ENCODE peak calls at places on chromosomes 7 and 10, in ten cellular contexts. L is tibial nerve, J is HCT116, S is esophagus squamous epithelium, N is upper lobe of left lung, P is testis, M is A549, Y is thyroid gland, G is adrenal gland, V is transverse colon. I is an unnamed sample.

GRCh38 chr7:129825005-129825553 is 127.7 kb downstream of the UBE2H start:
- DNase-seq in L (no peak), J (peak), S (peak), N (peak), P (peak), M (peak), Y (peak), G (peak), V (peak), I (peak)

GRCh38 chr7:85508642-85509429 is 322.0 kb upstream of the SEMA3D start:
- DNase-seq in L (no peak), J (no peak), S (no peak), N (no peak), P (no peak), M (no peak), Y (no peak), G (no peak), V (no peak), I (no peak)

GRCh38 chr10:4051011-4051407 is 266.0 kb upstream of the KLF6 start:
- DNase-seq in L (peak), J (no peak), S (no peak), N (no peak), P (peak), M (no peak), Y (no peak), G (peak), V (no peak), I (no peak)

GRCh38 chr7:73892003-73892975 is 31.3 kb downstream of the TMEM270 start:
- DNase-seq in L (no peak), J (no peak), S (no peak), N (no peak), P (peak), M (no peak), Y (peak), G (no peak), V (peak), I (peak)

GRCh38 chr7:153509763-153510162 is 542.4 kb upstream of the DPP6 start:
- DNase-seq in L (no peak), J (no peak), S (no peak), N (no peak), P (no peak), M (no peak), Y (no peak), G (no peak), V (no peak), I (peak)

GRCh38 chr10:11468126-11468742 is 143.2 kb downstream of the USP6NL start:
- DNase-seq in L (no peak), J (no peak), S (no peak), N (no peak), P (no peak), M (no peak), Y (no peak), G (no peak), V (no peak), I (no peak)

GRCh38 chr10:72954596-72955569 is at the start of gene PLA2G12B:
- DNase-seq in L (no peak), J (no peak), S (no peak), N (peak), P (no peak), M (no peak), Y (peak), G (no peak), V (peak), I (no peak)

GRCh38 chr7:52639126-52639525 is 396.3 kb upstream of the POM121L12 start:
- DNase-seq in L (no peak), J (no peak), S (no peak), N (no peak), P (no peak), M (no peak), Y (no peak), G (no peak), V (no peak), I (no peak)

GRCh38 chr10:123165445-123166072 is 11.4 kb downstream of the BUB3 start:
- DNase-seq in L (no peak), J (no peak), S (no peak), N (no peak), P (no peak), M (no peak), Y (no peak), G (no peak), V (no peak), I (no peak)

GRCh38 chr7:102471791-102472125 is 7.0 kb downstream of the POLR2J start:
- DNase-seq in L (no peak), J (no peak), S (no peak), N (no peak), P (no peak), M (no peak), Y (no peak), G (no peak), V (no peak), I (no peak)

GRCh38 chr7:102473271-102473991 is 5.3 kb downstream of the POLR2J start:
- DNase-seq in L (no peak), J (no peak), S (no peak), N (no peak), P (no peak), M (no peak), Y (peak), G (no peak), V (no peak), I (no peak)

GRCh38 chr7:102469972-102470825 is 5.4 kb downstream of the LRWD1 start:
- DNase-seq in L (no peak), J (no peak), S (no peak), N (no peak), P (no peak), M (no peak), Y (peak), G (no peak), V (peak), I (no peak)

GRCh38 chr7:102469351-102469971 is 4.7 kb downstream of the LRWD1 start:
- DNase-seq in L (no peak), J (no peak), S (no peak), N (no peak), P (no peak), M (no peak), Y (peak), G (peak), V (no peak), I (no peak)

GRCh38 chr7:102472126-102473041 is 6.3 kb downstream of the POLR2J start:
- DNase-seq in L (no peak), J (no peak), S (no peak), N (no peak), P (no peak), M (no peak), Y (peak), G (no peak), V (no peak), I (peak)
- TF ChIP-seq POLR2A in L (no peak), J (no peak), S (no peak), N (no peak), P (no peak), M (no peak), Y (no peak), G (no peak), V (no peak), I (peak)

GRCh38 chr10:93481931-93482834 is at the start of gene MYOF:
- DNase-seq in L (peak), J (peak), S (no peak), N (peak), P (peak), M (peak), Y (peak), G (peak), V (peak), I (peak)
- TF ChIP-seq POLR2A in L (peak), J (peak), S (peak), N (peak), P (no peak), M (peak), Y (peak), G (no peak), V (peak), I (no peak)

GRCh38 chr7:2558620-2559282 is at the start of gene IQCE:
- DNase-seq in L (peak), J (peak), S (no peak), N (peak), P (peak), M (peak), Y (peak), G (peak), V (peak), I (peak)
- TF ChIP-seq POLR2A in L (peak), J (no peak), S (peak), N (no peak), P (no peak), M (peak), Y (no peak), G (no peak), V (no peak), I (no peak)

DNA sequence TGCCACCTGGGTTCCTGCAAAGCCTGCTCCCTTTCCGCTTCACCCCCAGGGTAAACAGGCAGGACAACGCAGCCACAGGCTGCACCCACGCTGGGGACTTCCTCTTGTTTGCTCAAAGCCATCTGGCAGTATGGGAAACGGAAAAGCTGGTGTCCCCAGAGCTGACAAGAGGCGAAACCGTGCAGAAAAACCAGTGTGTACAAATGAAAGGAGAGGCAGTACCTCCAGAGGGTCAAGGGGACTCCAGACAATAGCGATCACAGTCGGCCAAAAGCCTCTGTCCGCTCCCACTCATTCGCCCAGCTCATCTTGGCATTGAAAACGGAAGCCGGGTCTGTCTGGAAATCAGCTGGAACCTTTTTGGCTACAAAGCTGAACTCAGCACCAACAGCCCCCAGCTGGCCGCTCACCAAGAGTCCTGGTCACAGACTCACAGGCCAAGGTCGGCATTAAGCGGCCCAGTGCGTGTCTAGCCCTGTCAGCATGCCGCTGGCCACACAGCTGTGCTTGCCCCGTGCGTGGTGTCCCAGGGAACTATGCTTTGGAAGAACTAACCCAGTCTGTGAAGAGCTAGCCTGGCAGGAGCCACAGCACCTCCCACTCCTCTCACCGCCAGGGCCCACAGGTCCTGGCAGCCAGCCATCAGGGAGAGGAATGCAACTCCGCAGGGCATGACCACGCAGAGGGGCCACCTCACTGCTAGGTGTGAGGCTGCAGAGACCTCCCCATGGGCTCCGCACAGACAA is 10.4 kb downstream of the TNS3 start:
- DNase-seq in L (no peak), J (no peak), S (no peak), N (peak), P (peak), M (peak), Y (peak), G (peak), V (peak), I (no peak)
- TF ChIP-seq POLR2A in L (no peak), J (no peak), S (no peak), N (no peak), P (no peak), M (no peak), Y (no peak), G (no peak), V (no peak), I (no peak)

GRCh38 chr7:101153969-101154692 is at the start of gene AP1S1:
- DNase-seq in L (peak), J (peak), S (peak), N (peak), P (peak), M (peak), Y (peak), G (peak), V (peak), I (peak)
- TF ChIP-seq POLR2A in L (peak), J (no peak), S (peak), N (no peak), P (no peak), M (peak), Y (no peak), G (no peak), V (peak), I (no peak)

GRCh38 chr7:149717481-149717880 is 55.9 kb downstream of the ZNF467 start:
- DNase-seq in L (no peak), J (no peak), S (no peak), N (peak), P (peak), M (no peak), Y (no peak), G (peak), V (no peak), I (no peak)

GRCh38 chr7:149718730-149719049 is 54.7 kb downstream of the ZNF467 start:
- DNase-seq in L (no peak), J (no peak), S (no peak), N (no peak), P (peak), M (no peak), Y (no peak), G (no peak), V (no peak), I (no peak)

GRCh38 chr7:149716007-149716931 is 57.1 kb downstream of the ZNF467 start:
- DNase-seq in L (no peak), J (no peak), S (no peak), N (peak), P (peak), M (peak), Y (no peak), G (peak), V (no peak), I (no peak)

GRCh38 chr7:149715476-149715875 is 57.9 kb downstream of the ZNF467 start:
- DNase-seq in L (no peak), J (no peak), S (no peak), N (peak), P (peak), M (no peak), Y (no peak), G (peak), V (no peak), I (no peak)

GRCh38 chr7:149716932-149717307 is 56.5 kb downstream of the ZNF467 start:
- DNase-seq in L (no peak), J (no peak), S (no peak), N (peak), P (peak), M (no peak), Y (no peak), G (peak), V (no peak), I (no peak)
- TF ChIP-seq POLR2A in L (no peak), J (no peak), S (no peak), N (no peak), P (no peak), M (no peak), Y (no peak), G (no peak), V (no peak), I (no peak)

GRCh38 chr7:75642810-75643486 is 95.8 kb downstream of the HIP1 start:
- DNase-seq in L (peak), J (peak), S (no peak), N (peak), P (peak), M (peak), Y (peak), G (peak), V (peak), I (peak)

GRCh38 chr7:75639893-75640600 is 98.7 kb downstream of the HIP1 start:
- DNase-seq in L (no peak), J (no peak), S (no peak), N (no peak), P (no peak), M (no peak), Y (no peak), G (no peak), V (no peak), I (no peak)

GRCh38 chr7:75637854-75638606 is 100.7 kb downstream of the HIP1 start:
- DNase-seq in L (no peak), J (no peak), S (no peak), N (no peak), P (no peak), M (no peak), Y (no peak), G (no peak), V (no peak), I (no peak)

GRCh38 chr7:75638607-75639070 is 100.1 kb downstream of the HIP1 start:
- DNase-seq in L (no peak), J (no peak), S (no peak), N (no peak), P (peak), M (no peak), Y (peak), G (peak), V (peak), I (peak)

GRCh38 chr7:75639071-75639892 is 99.5 kb downstream of the HIP1 start:
- DNase-seq in L (peak), J (no peak), S (no peak), N (no peak), P (peak), M (peak), Y (peak), G (peak), V (peak), I (peak)
- TF ChIP-seq POLR2A in L (no peak), J (no peak), S (no peak), N (no peak), P (no peak), M (peak), Y (no peak), G (no peak), V (no peak), I (peak)